ENCODE peak calls at places on chromosomes 6 and 20, in six cellular contexts. X, B, M, D, L and Z are unnamed samples.

GRCh38 chr6:13290335-13290734 is 38.0 kb downstream of the TBC1D7 start:
- DNase-seq in X (no peak), B (peak), M (peak), D (no peak), L (no peak), Z (no peak)

GRCh38 chr6:4071330-4071729 is 7.6 kb downstream of the FAM217A start:
- DNase-seq in X (no peak), B (no peak), M (no peak), D (no peak), L (no peak), Z (no peak)

GRCh38 chr6:40774932-40775331 is 187.8 kb upstream of the LRFN2 start:
- DNase-seq in X (no peak), B (peak), M (no peak), D (peak), L (no peak), Z (no peak)

GRCh38 chr20:51029556-51029955 is 6.6 kb upstream of the KCNG1 start:
- DNase-seq in X (no peak), B (no peak), M (no peak), D (no peak), L (no peak), Z (no peak)

GRCh38 chr20:46316984-46317684 is 8.8 kb upstream of the CDH22 start:
- DNase-seq in X (no peak), B (no peak), M (no peak), D (no peak), L (no peak), Z (no peak)

GRCh38 chr6:130928993-130929678 is 101.9 kb downstream of the SMLR1 start:
- DNase-seq in X (no peak), B (no peak), M (no peak), D (no peak), L (no peak), Z (no peak)

GRCh38 chr6:71394001-71394432 is 105.4 kb downstream of the OGFRL1 start:
- DNase-seq in X (no peak), B (no peak), M (no peak), D (no peak), L (no peak), Z (no peak)

GRCh38 chr6:20211941-20212391 is 303 bp downstream of the MBOAT1 start:
- DNase-seq in X (no peak), B (peak), M (peak), D (peak), L (no peak), Z (peak)

GRCh38 chr6:20403766-20404640 is 2.3 kb downstream of the E2F3 start:
- DNase-seq in X (peak), B (peak), M (peak), D (peak), L (peak), Z (peak)

GRCh38 chr6:107729098-107729497 is 95.0 kb downstream of the SCML4 start:
- DNase-seq in X (no peak), B (no peak), M (peak), D (no peak), L (no peak), Z (no peak)

GRCh38 chr6:169723991-169724553 is at the start of gene PHF10:
- DNase-seq in X (peak), B (peak), M (no peak), D (peak), L (no peak), Z (no peak)

GRCh38 chr6:136921936-136922679 is at the start of gene SLC35D3:
- DNase-seq in X (no peak), B (no peak), M (peak), D (peak), L (no peak), Z (no peak)

GRCh38 chr6:126015869-126016268 is 29.5 kb downstream of the TRMT11 start:
- DNase-seq in X (no peak), B (no peak), M (no peak), D (no peak), L (no peak), Z (no peak)

GRCh38 chr6:134870677-134871498 is 79.0 kb downstream of the ALDH8A1 start:
- DNase-seq in X (no peak), B (no peak), M (no peak), D (no peak), L (no peak), Z (peak)

GRCh38 chr6:81713205-81713604 is 39.3 kb downstream of the TENT5A start:
- DNase-seq in X (no peak), B (no peak), M (no peak), D (no peak), L (no peak), Z (no peak)

GRCh38 chr20:24421071-24421470 is 48.4 kb upstream of the SYNDIG1 start:
- DNase-seq in X (no peak), B (no peak), M (no peak), D (no peak), L (no peak), Z (no peak)

GRCh38 chr20:10414982-10415650 is 18.9 kb downstream of the MKKS start:
- DNase-seq in X (no peak), B (no peak), M (no peak), D (no peak), L (no peak), Z (no peak)

GRCh38 chr6:44856495-44856878 is 469.0 kb downstream of the CDC5L start:
- DNase-seq in X (no peak), B (no peak), M (no peak), D (no peak), L (no peak), Z (no peak)

GRCh38 chr6:138844203-138844602 is 48.3 kb downstream of the ECT2L start:
- DNase-seq in X (no peak), B (no peak), M (no peak), D (no peak), L (no peak), Z (peak)

GRCh38 chr6:113651120-113651519 is 206.0 kb upstream of the MARCKS start:
- DNase-seq in X (no peak), B (no peak), M (no peak), D (no peak), L (peak), Z (peak)

GRCh38 chr6:41462980-41463930 is 82.9 kb upstream of the FOXP4 start:
- DNase-seq in X (no peak), B (peak), M (peak), D (peak), L (no peak), Z (peak)

GRCh38 chr6:143149771-143150170 is 89.1 kb downstream of the AIG1 start:
- DNase-seq in X (no peak), B (no peak), M (no peak), D (no peak), L (no peak), Z (no peak)

GRCh38 chr6:35665573-35665972 is 23.1 kb downstream of the FKBP5 start:
- DNase-seq in X (no peak), B (no peak), M (no peak), D (no peak), L (no peak), Z (no peak)

GRCh38 chr20:53576586-53577318 is 16.9 kb downstream of the ZNF217 start:
- DNase-seq in X (no peak), B (no peak), M (no peak), D (no peak), L (no peak), Z (no peak)

GRCh38 chr6:11974089-11974488 is 38.0 kb upstream of the HIVEP1 start:
- DNase-seq in X (no peak), B (no peak), M (no peak), D (no peak), L (no peak), Z (no peak)

GRCh38 chr6:77368660-77369313 is 94.5 kb downstream of the HTR1B start:
- DNase-seq in X (no peak), B (no peak), M (peak), D (peak), L (no peak), Z (peak)

GRCh38 chr6:30238178-30238795 is 25.1 kb upstream of the TRIM26 start:
- DNase-seq in X (no peak), B (peak), M (peak), D (peak), L (no peak), Z (no peak)

GRCh38 chr6:62283828-62284411 is 2.1 kb downstream of the KHDRBS2 start:
- DNase-seq in X (no peak), B (peak), M (no peak), D (peak), L (no peak), Z (peak)